ENCODE peak calls at places on chromosome 7, in seven cellular contexts. T is K562, I is HCT116, C is GM12878, R is HepG2, N is GM23338, Y is Panc1. D is an unnamed sample.
A peak's percentile ranks its signal among the peaks of the same experiment; 100 is the strongest.

GRCh38 chr7:27112960-27113949 is 10.8 kb upstream of the HOXA2 start:
- ATAC-seq in Y (peak; percentile 12), I (peak; percentile 36), R (no peak), T (peak; percentile 92), C (no peak), N (peak; percentile 18), D (peak; percentile 2)

GRCh38 chr7:41612798-41613197 is 90.1 kb downstream of the INHBA start:
- ATAC-seq in N (no peak), Y (no peak), R (no peak), T (no peak), I (no peak), C (no peak), D (no peak)

GRCh38 chr7:102883098-102883860 is 29.5 kb upstream of the LRRC17 start:
- ATAC-seq in T (no peak), Y (peak; percentile 91), C (no peak), R (no peak), N (no peak), I (peak; percentile 55), D (no peak)

GRCh38 chr7:148084138-148084537 is 506.4 kb upstream of the C7orf33 start:
- ATAC-seq in N (peak; percentile 94), T (peak; percentile 80), Y (peak; percentile 78), R (peak; percentile 80), C (peak; percentile 81), I (peak; percentile 64), D (peak; percentile 46)

GRCh38 chr7:132446666-132447217 is 129.5 kb downstream of the PLXNA4 start:
- ATAC-seq in Y (no peak), R (no peak), C (no peak), T (no peak), I (no peak), N (peak; percentile 49), D (no peak)

GRCh38 chr7:100022621-100023020 is 7.2 kb downstream of the ZKSCAN1 start:
- ATAC-seq in T (no peak), Y (no peak), C (no peak), I (no peak), N (no peak), R (peak; percentile 63), D (no peak)

GRCh38 chr7:108454317-108454673 is 1.9 kb downstream of the NRCAM start:
- ATAC-seq in Y (peak; percentile 33), I (no peak), R (no peak), N (no peak), C (no peak), T (no peak), D (no peak)

GRCh38 chr7:74501298-74501697 is 47.6 kb downstream of the GTF2IRD1 start:
- ATAC-seq in T (no peak), C (no peak), I (no peak), Y (no peak), R (no peak), N (peak; percentile 17), D (peak; percentile 57)

GRCh38 chr7:120554960-120555571 is 282.1 kb downstream of the KCND2 start:
- ATAC-seq in C (peak; percentile 85), N (peak; percentile 95), R (peak; percentile 96), T (peak; percentile 93), Y (peak; percentile 76), I (peak; percentile 92), D (peak; percentile 34)

GRCh38 chr7:105589221-105590077 is 8.2 kb upstream of the EFCAB10 start:
- ATAC-seq in T (peak; percentile 68), R (peak; percentile 94), I (peak; percentile 98), N (peak; percentile 96), C (peak; percentile 94), Y (peak; percentile 94), D (peak; percentile 71)

GRCh38 chr7:925601-926000 is 28.9 kb downstream of the ADAP1 start:
- ATAC-seq in I (no peak), R (no peak), T (no peak), Y (no peak), N (no peak), C (no peak), D (no peak)

GRCh38 chr7:25861704-25862253 is 290.2 kb upstream of the NFE2L3 start:
- ATAC-seq in Y (no peak), C (no peak), I (no peak), T (no peak), N (no peak), R (no peak), D (no peak)

GRCh38 chr7:901041-901387 is 24.7 kb downstream of the GET4 start:
- ATAC-seq in N (peak; percentile 9), Y (peak; percentile 24), R (peak; percentile 45), I (no peak), C (no peak), T (no peak), D (no peak)

GRCh38 chr7:21562385-21562784 is 19.5 kb downstream of the DNAH11 start:
- ATAC-seq in T (no peak), C (no peak), N (no peak), Y (no peak), I (no peak), R (no peak), D (no peak)

GRCh38 chr7:145902123-145902522 is 214.5 kb upstream of the CNTNAP2 start:
- ATAC-seq in T (peak; percentile 92), N (peak; percentile 82), C (no peak), I (no peak), Y (no peak), R (no peak), D (no peak)
- TF ChIP-seq CTCF in T (peak; percentile 22), N (peak; percentile 26), C (no peak), I (no peak), Y (no peak), R (no peak), D (no peak)

GRCh38 chr7:157687158-157687557 is 350.4 kb downstream of the DNAJB6 start:
- ATAC-seq in Y (no peak), T (no peak), R (no peak), C (no peak), I (no peak), N (no peak), D (no peak)
- H3K4me1 ChIP-seq in Y (no peaks in the 10 kb centered on the region), T (peaks cover 8% of the 10 kb centered on the region), R (no peaks in the 10 kb centered on the region), C (no peaks in the 10 kb centered on the region), I (no peaks in the 10 kb centered on the region), N (peaks cover 5% of the 10 kb centered on the region), D (peaks cover 64% of the 10 kb centered on the region)

GRCh38 chr7:150784120-150784736 is 15.9 kb downstream of the TMEM176B start:
- ATAC-seq in I (no peak), Y (no peak), C (peak; percentile 73), N (no peak), R (peak; percentile 85), T (no peak), D (no peak)

GRCh38 chr7:150790416-150791075 is 9.6 kb downstream of the TMEM176B start:
- ATAC-seq in R (no peak), I (no peak), Y (no peak), T (no peak), C (no peak), N (no peak), D (no peak)

GRCh38 chr7:150788474-150789269 is 11.5 kb downstream of the TMEM176B start:
- ATAC-seq in R (no peak), I (no peak), T (no peak), C (no peak), Y (no peak), N (no peak), D (peak; percentile 71)

GRCh38 chr7:150784954-150785353 is 15.2 kb downstream of the TMEM176B start:
- ATAC-seq in C (peak; percentile 44), R (no peak), Y (no peak), N (peak; percentile 50), T (no peak), I (no peak), D (no peak)

GRCh38 chr7:150787321-150788281 is 12.6 kb downstream of the TMEM176B start:
- ATAC-seq in Y (peak; percentile 65), R (peak; percentile 55), C (peak; percentile 59), I (no peak), T (peak; percentile 92), N (peak; percentile 78), D (no peak)
- TF ChIP-seq POLR2AphosphoS5 in Y (no peak), R (no peak), C (no peak), I (no peak), T (no peak), N (no peak), D (no peak)

DNA sequence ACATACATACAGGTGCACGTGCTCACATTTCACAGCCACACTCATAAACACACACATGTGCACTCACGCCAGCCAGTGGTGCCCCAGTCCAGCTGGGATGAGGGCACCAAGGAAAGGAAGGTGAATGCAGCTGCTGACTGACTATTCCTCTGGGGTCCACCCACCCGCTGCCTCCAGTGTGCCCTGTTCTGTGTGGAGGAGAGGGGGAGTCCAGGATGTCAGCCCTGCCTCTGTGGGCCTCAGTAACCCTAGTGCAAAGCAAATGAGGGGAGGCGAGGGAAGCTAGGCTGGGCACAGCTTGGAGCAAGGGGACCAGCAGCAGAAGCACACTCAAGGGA is 57.6 kb downstream of the YKT6 start:
- ATAC-seq in Y (no peak), I (no peak), R (no peak), C (peak; percentile 1), T (no peak), N (no peak), D (no peak)
- TF ChIP-seq CTCF in Y (no peak), I (no peak), R (no peak), C (no peak), T (no peak), N (no peak), D (no peak)

GRCh38 chr7:2511769-2512168 is 7.8 kb upstream of the LFNG start:
- ATAC-seq in T (no peak), I (no peak), R (peak; percentile 37), N (no peak), Y (peak; percentile 3), C (no peak), D (no peak)
- H3K4me1 ChIP-seq in T (peaks cover 70% of the 10 kb centered on the region), I (no peaks in the 10 kb centered on the region), R (peaks cover 79% of the 10 kb centered on the region), N (peaks cover 2% of the 10 kb centered on the region), Y (peaks cover 44% of the 10 kb centered on the region), C (peaks cover 38% of the 10 kb centered on the region), D (no peaks in the 10 kb centered on the region)

DNA sequence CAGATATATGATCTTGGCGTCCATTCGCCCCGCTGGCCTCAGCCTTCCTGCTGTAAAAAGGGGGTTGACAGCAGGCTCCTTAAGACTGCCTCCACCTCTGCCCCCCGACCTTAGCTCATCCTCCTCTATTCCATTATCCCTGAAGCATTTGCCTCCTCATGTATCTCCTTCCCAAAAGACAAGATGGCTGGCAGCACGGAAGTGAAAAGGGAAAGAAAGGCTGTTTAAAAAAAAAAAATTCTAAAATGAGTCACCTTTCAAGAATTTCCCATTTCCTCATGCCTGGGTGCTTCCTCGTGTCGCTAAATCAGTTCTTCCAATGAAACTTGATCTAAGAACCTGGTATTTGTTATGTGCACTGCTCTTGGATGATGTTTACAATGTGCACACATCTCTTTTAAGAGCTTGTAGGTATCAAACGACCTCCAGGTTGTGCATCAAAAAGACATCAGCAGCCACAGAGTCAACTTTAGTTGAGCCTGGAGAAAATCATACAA is 1.7 kb downstream of the SCRN1 start:
- ATAC-seq in N (no peak), C (peak; percentile 3), I (peak; percentile 51), Y (peak; percentile 47), T (no peak), R (peak; percentile 59), D (peak; percentile 21)
- TF ChIP-seq POLR2AphosphoS5 in N (no peak), C (no peak), I (peak; percentile 45), Y (no peak), T (no peak), R (no peak), D (peak; percentile 41)

DNA sequence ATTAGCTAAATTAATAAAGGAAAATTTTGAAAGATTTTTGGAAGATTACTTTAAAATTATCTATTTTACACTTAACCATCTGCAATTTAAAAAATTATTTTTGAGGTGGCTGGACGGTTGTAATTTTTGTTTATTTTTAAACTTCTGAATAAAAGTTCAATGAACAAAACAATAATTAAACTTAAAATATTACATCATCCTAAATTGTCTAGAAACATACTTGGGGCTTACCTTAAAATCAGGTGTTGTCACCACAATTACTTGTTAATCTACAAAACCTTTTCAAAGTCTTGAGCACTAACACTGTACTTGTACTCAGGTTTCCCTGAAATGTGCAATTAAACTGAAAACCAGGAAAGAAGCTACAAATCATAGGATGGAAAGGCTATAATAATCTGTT is 328.3 kb downstream of the NXPH1 start:
- ATAC-seq in Y (no peak), I (no peak), C (no peak), T (no peak), N (no peak), R (no peak), D (no peak)
- TF ChIP-seq CTCF in Y (no peak), I (no peak), C (no peak), T (no peak), N (no peak), R (no peak), D (no peak)

D was measured in gastroesophageal sphincter.